ENCODE peak calls at places on chromosomes 12 and 14, in eight cellular contexts. Q is IMR-90, N is psoas muscle, E is heart left ventricle, F is left ventricle myocardium inferior, S is A549, G is heart right ventricle, P is neural progenitor cell. D is an unnamed sample. For H3K4me1, the result is how much of the 10 kb centered on the place peaks cover.

GRCh38 chr14:22837750-22838538 is 1.6 kb downstream of the MMP14 start:
- DNase-seq in P (no peak), N (peak), G (peak), Q (peak), S (no peak), E (peak), F (peak), D (no peak)

GRCh38 chr14:69046468-69046867 is 67.4 kb upstream of the ACTN1 start:
- DNase-seq in S (no peak), P (no peak), Q (peak), F (no peak), E (peak), N (no peak), G (peak), D (no peak)

GRCh38 chr12:111056618-111057521 is 136.5 kb upstream of the MYL2 start:
- DNase-seq in F (no peak), N (no peak), E (no peak), G (no peak), P (no peak), S (no peak), Q (no peak), D (no peak)

GRCh38 chr12:4379410-4379809 is at the start of gene FGF23:
- DNase-seq in E (no peak), F (no peak), S (no peak), P (peak), Q (peak), G (peak), N (no peak), D (peak)

GRCh38 chr12:80101126-80101525 is 1.8 kb downstream of the OTOGL start:
- DNase-seq in P (no peak), F (no peak), E (no peak), Q (no peak), G (no peak), N (no peak), S (no peak), D (no peak)

GRCh38 chr14:102986810-102987579 is 64.5 kb downstream of the AMN start:
- DNase-seq in Q (peak), S (no peak), G (no peak), E (no peak), F (no peak), P (no peak), N (peak), D (no peak)

GRCh38 chr14:102772781-102773570 is 4.3 kb upstream of the TRAF3 start:
- DNase-seq in P (peak), F (no peak), S (no peak), N (no peak), Q (no peak), E (no peak), G (no peak), D (no peak)

GRCh38 chr12:11067514-11067913 is 5.4 kb upstream of the TAS2R46 start:
- DNase-seq in P (no peak), S (no peak), F (no peak), E (peak), G (peak), Q (peak), N (no peak), D (peak)

GRCh38 chr12:51889216-51890134 is 1.6 kb downstream of the ANKRD33 start:
- DNase-seq in G (no peak), F (no peak), P (no peak), E (no peak), N (no peak), Q (no peak), S (no peak), D (no peak)

GRCh38 chr14:36522347-36522971 is 2.4 kb upstream of the NKX2-1 start:
- DNase-seq in E (no peak), N (no peak), F (no peak), S (no peak), Q (no peak), G (no peak), P (peak), D (no peak)

GRCh38 chr12:44876554-44877275 is 600 bp upstream of the NELL2 start:
- DNase-seq in N (peak), E (no peak), Q (no peak), F (no peak), P (peak), S (peak), G (no peak), D (peak)

GRCh38 chr12:49366652-49367380 is 446 bp upstream of the SPATS2 start:
- DNase-seq in S (peak), E (peak), G (peak), N (peak), P (peak), F (peak), Q (peak), D (peak)

GRCh38 chr12:46752396-46752795 is 73.4 kb downstream of the SLC38A4 start:
- DNase-seq in N (no peak), E (no peak), Q (peak), F (no peak), P (no peak), S (no peak), G (no peak), D (no peak)

GRCh38 chr12:30700216-30700900 is 4.7 kb upstream of the IPO8 start:
- DNase-seq in E (no peak), P (no peak), F (no peak), N (no peak), S (no peak), Q (peak), G (no peak), D (peak)

GRCh38 chr14:42460673-42461072 is 854.0 kb downstream of the LRFN5 start:
- DNase-seq in G (no peak), E (no peak), P (no peak), F (no peak), S (no peak), Q (no peak), N (no peak), D (no peak)

GRCh38 chr12:8078400-8078799 is 3.7 kb upstream of the NECAP1 start:
- DNase-seq in P (peak), F (no peak), Q (peak), E (no peak), G (no peak), N (no peak), S (no peak), D (peak)

GRCh38 chr14:95647926-95648325 is 38.3 kb upstream of the TCL1B start:
- DNase-seq in S (no peak), N (no peak), Q (no peak), E (no peak), G (no peak), F (no peak), P (no peak), D (no peak)

GRCh38 chr14:105065280-105066228 is at the start of gene GPR132:
- DNase-seq in Q (no peak), P (no peak), E (peak), F (peak), G (peak), N (peak), S (no peak), D (peak)

DNA sequence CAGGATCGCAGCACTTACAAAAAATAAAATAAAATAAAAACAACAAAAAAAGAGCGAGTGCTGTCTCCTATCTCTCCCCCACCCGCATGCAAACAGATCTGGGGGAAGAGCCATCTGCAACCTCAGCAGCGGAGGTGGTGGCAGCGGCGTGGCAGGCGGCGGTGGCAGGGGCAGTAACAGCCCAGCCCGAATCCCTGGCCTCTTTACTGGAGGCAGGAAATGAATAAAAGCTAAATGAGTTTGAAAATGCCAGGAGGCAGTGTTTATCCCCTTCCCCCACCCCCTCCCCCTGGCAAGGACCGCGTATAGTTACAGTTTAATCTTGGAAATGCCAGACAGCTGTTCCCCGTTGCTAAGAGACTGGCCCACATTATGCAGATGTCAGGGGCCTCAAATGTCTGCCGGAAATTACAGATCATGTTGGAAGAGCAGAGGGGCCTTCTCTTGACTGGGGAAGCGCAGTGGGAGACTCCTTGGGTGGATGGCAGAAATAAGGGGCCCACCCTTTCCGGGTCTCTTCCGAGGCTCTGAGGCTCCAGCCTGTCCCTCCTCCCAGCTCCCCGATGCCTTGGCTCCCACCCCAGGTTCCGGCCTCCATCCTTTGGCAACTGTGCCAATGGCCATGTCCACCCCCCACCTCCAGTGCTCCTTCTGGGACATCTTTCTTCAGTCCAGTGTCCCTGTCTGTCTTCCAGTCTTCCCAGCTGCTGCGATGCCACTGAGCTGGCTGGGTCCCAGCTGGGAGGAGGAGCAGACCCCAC is 93.8 kb downstream of the LRRC74A start:
- DNase-seq in Q (peak), S (no peak), P (no peak), E (peak), N (peak), F (peak), G (peak), D (peak)
- H3K4me1 ChIP-seq in Q (half or more), S (half or more), P (half or more), E (half or more), N (half or more), F (half or more), G (under half), D (half or more)

GRCh38 chr12:108066583-108067234 is 62.4 kb upstream of the WSCD2 start:
- DNase-seq in Q (no peak), G (no peak), N (no peak), E (no peak), S (no peak), F (no peak), P (no peak), D (no peak)

GRCh38 chr12:108065061-108065460 is 64.0 kb upstream of the WSCD2 start:
- DNase-seq in G (no peak), Q (no peak), S (no peak), E (no peak), F (no peak), P (no peak), N (no peak), D (no peak)

GRCh38 chr12:108060910-108061309 is 68.2 kb upstream of the WSCD2 start:
- DNase-seq in N (no peak), G (no peak), S (no peak), P (no peak), E (no peak), F (no peak), Q (no peak), D (no peak)

GRCh38 chr12:108060054-108060453 is 69.0 kb upstream of the WSCD2 start:
- DNase-seq in E (no peak), P (no peak), G (no peak), N (no peak), F (no peak), S (no peak), Q (no peak), D (no peak)

DNA sequence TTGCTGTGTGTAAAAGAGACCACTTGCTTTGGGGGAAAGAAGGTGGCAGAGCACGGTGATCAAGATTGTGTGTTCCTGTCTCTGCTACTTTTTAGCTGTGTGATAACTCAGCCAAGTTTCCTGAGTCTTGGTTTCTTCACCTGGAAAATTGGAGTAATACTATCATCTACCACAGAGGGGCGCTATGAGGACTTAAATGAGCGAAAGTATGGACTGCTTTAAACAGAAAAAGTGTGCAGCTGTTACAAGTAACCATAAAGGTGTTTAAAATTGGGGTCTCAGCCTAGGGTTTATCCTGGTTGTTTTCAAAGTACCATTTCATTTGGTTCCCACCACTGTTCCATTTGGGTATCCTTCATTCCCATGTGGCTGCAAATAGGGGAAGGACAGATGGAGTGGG is 65.9 kb upstream of the WSCD2 start:
- DNase-seq in G (no peak), Q (no peak), N (no peak), P (peak), F (no peak), S (no peak), E (no peak), D (peak)
- TF ChIP-seq CTCF in G (peak), Q (peak), N (no peak), P (peak), F (peak), S (no peak), E (peak), D (peak)

DNA sequence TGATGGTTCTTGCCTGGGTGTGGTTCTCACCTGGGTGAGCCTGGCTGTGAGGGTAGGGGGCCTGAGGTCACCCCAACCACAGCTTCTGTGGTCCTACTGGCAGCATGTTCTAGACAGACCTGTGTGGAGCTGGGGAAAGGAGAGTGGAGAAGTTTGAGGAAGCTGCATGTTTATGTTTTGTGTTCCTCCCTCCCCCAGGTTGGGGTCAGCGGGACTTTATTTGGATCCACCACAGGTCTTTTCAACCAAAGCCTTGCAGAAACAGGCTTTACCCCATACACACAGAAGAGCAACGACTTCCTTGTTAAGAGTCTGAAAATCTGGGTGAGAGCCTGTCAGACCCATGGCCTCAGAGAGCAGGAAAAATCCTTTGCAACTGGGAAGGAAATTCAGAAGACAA is 5.6 kb downstream of the CD9 start:
- DNase-seq in N (no peak), F (no peak), Q (no peak), S (no peak), E (no peak), P (no peak), G (no peak), D (no peak)
- H3K4me1 ChIP-seq in N (under half), F (half or more), Q (under half), S (under half), E (half or more), P (under half), G (half or more), D (under half)

DNA sequence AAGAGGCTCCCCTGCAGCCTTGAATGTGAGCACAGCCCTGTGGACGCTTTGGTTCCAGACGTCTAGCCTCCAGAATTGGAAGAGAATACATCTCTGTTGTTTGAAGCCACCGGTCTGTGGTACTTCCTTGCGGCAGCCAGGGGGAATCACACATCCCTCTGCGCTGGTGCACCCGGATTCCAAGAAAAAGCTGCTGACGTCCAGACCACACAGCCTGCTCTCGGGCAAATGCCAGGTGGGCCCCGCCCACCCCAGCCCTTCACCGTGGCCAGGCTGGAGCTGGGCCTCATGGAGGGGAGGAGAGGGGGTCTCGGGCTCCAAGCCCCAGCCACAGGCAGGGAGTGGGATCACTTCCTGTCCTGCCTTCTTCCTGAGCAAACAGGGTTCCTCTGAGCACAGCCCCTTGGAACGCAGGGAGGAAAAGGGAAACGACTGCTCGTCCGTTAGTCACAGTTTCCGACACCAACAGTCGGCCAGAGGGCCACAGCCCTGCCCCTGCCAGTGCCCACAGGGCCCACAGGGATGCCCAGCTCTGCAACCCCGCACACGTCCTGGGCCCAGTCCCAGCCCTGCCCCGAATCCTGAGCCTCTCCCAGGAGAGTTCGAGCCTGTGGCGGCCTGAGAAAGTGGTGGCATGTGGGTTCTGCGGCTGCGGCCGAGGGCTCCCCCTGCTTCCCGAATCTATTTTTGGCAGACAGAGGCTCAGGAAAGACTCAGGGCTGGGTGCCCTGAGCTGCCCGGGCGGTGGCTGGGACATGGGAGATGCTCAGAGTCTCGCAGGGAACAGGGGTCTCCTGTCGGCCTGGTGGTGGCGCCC is 85.3 kb downstream of the RFLNA start:
- DNase-seq in F (peak), P (peak), S (peak), G (peak), N (peak), Q (peak), E (peak), D (no peak)
- TF ChIP-seq CTCF in F (peak), P (peak), S (peak), G (peak), N (peak), Q (peak), E (peak), D (peak)

GRCh38 chr14:64730681-64731080 is 26.5 kb downstream of the PLEKHG3 start:
- DNase-seq in Q (no peak), S (no peak), N (peak), G (no peak), E (no peak), F (peak), P (no peak), D (no peak)
- H3K4me1 ChIP-seq in Q (under half), S (under half), N (under half), G (under half), E (under half), F (under half), P (under half), D (under half)

DNA sequence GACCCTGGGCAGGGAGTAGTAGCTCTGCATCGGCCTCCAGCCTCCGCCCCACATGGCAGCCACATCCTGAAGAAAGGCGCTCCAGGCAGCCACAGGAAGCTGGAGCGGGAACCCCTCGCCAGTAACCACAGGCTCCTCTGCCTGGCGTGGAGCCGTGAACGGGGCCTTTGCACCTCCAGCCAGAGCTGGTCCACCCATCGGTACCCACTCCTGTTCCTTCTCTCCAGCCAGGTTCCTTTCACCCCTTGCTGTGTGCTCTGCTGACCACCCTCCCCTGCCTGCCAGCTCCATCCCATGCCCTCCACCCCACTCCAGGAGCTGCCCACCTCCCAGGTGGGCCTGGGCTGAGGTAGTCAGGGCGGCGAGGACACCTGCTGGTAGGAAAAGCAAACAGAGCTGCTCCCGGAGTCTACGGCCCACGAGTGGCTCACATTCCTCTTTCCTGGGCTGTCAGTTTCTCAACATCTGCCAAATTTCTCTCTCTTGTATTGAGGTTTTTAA is 2.7 kb downstream of the TGFB3 start:
- DNase-seq in E (no peak), N (peak), S (peak), Q (peak), P (peak), F (no peak), G (no peak), D (peak)
- TF ChIP-seq CTCF in E (peak), N (peak), S (peak), Q (peak), P (peak), F (peak), G (peak), D (peak)

D was measured in cardiac muscle cell.